ENCODE peak calls at places on chromosome 6, in six cellular contexts. One of them, this sample, is unnamed.
A peak's percentile ranks its signal among the peaks of the same experiment; 100 is the strongest.

GRCh38 chr6:155272353-155273222 is 8.8 kb downstream of the CLDN20 start:
- DNase-seq in lower lobe of right lung: no peak
- DNase-seq in heart right ventricle: no peak
- DNase-seq in CD4-positive, alpha-beta memory T cell: no peak
- DNase-seq in heart left ventricle: no peak
- DNase-seq in body of pancreas: no peak
- DNase-seq in this sample: no peak

GRCh38 chr6:64712606-64713005 is 994.4 kb downstream of the EYS start:
- DNase-seq in CD4-positive, alpha-beta memory T cell: no peak
- DNase-seq in lower lobe of right lung: no peak
- DNase-seq in heart left ventricle: no peak
- DNase-seq in body of pancreas: no peak
- DNase-seq in heart right ventricle: no peak
- DNase-seq in this sample: no peak

GRCh38 chr6:44820366-44821158 is 433.1 kb downstream of the CDC5L start:
- DNase-seq in heart left ventricle: no peak
- DNase-seq in lower lobe of right lung: no peak
- DNase-seq in CD4-positive, alpha-beta memory T cell: no peak
- DNase-seq in heart right ventricle: no peak
- DNase-seq in body of pancreas: no peak
- DNase-seq in this sample: no peak

GRCh38 chr6:117776441-117776840 is 101.2 kb downstream of the NUS1 start:
- DNase-seq in heart right ventricle: no peak
- DNase-seq in CD4-positive, alpha-beta memory T cell: no peak
- DNase-seq in heart left ventricle: no peak
- DNase-seq in body of pancreas: no peak
- DNase-seq in lower lobe of right lung: no peak
- DNase-seq in this sample: peak; percentile 16

GRCh38 chr6:107473660-107474059 is 14.3 kb upstream of the PDSS2 start:
- DNase-seq in lower lobe of right lung: no peak
- DNase-seq in CD4-positive, alpha-beta memory T cell: no peak
- DNase-seq in body of pancreas: no peak
- DNase-seq in heart right ventricle: no peak
- DNase-seq in heart left ventricle: no peak
- DNase-seq in this sample: no peak

GRCh38 chr6:152478377-152479010 is 158.7 kb downstream of the SYNE1 start:
- DNase-seq in body of pancreas: no peak
- DNase-seq in heart right ventricle: no peak
- DNase-seq in lower lobe of right lung: no peak
- DNase-seq in CD4-positive, alpha-beta memory T cell: no peak
- DNase-seq in heart left ventricle: no peak
- DNase-seq in this sample: no peak

GRCh38 chr6:69802995-69803394 is 6.2 kb upstream of the LMBRD1 start:
- DNase-seq in body of pancreas: no peak
- DNase-seq in lower lobe of right lung: no peak
- DNase-seq in CD4-positive, alpha-beta memory T cell: no peak
- DNase-seq in heart right ventricle: no peak
- DNase-seq in heart left ventricle: no peak
- DNase-seq in this sample: peak; percentile 26

GRCh38 chr6:129131282-129131681 is 248.3 kb downstream of the LAMA2 start:
- DNase-seq in heart right ventricle: peak; percentile 20
- DNase-seq in CD4-positive, alpha-beta memory T cell: no peak
- DNase-seq in body of pancreas: peak; percentile 13
- DNase-seq in lower lobe of right lung: no peak
- DNase-seq in heart left ventricle: no peak
- DNase-seq in this sample: no peak

GRCh38 chr6:16049178-16049577 is 79.7 kb upstream of the MYLIP start:
- DNase-seq in CD4-positive, alpha-beta memory T cell: no peak
- DNase-seq in heart left ventricle: no peak
- DNase-seq in body of pancreas: no peak
- DNase-seq in heart right ventricle: no peak
- DNase-seq in lower lobe of right lung: no peak
- DNase-seq in this sample: no peak

GRCh38 chr6:163175301-163175700 is 239.2 kb upstream of the QKI start:
- DNase-seq in CD4-positive, alpha-beta memory T cell: no peak
- DNase-seq in heart right ventricle: no peak
- DNase-seq in heart left ventricle: no peak
- DNase-seq in body of pancreas: no peak
- DNase-seq in lower lobe of right lung: no peak
- DNase-seq in this sample: no peak

GRCh38 chr6:20532881-20533280 is 1.4 kb upstream of the CDKAL1 start:
- DNase-seq in heart left ventricle: no peak
- DNase-seq in CD4-positive, alpha-beta memory T cell: no peak
- DNase-seq in lower lobe of right lung: no peak
- DNase-seq in body of pancreas: no peak
- DNase-seq in heart right ventricle: no peak
- DNase-seq in this sample: no peak

GRCh38 chr6:52877168-52877567 is 32.3 kb downstream of the GSTA3 start:
- DNase-seq in body of pancreas: no peak
- DNase-seq in CD4-positive, alpha-beta memory T cell: no peak
- DNase-seq in heart right ventricle: no peak
- DNase-seq in heart left ventricle: no peak
- DNase-seq in lower lobe of right lung: no peak
- DNase-seq in this sample: no peak

GRCh38 chr6:44219053-44219814 is 2.5 kb downstream of the MYMX start:
- DNase-seq in lower lobe of right lung: peak; percentile 89
- DNase-seq in heart left ventricle: peak; percentile 90
- DNase-seq in CD4-positive, alpha-beta memory T cell: no peak
- DNase-seq in body of pancreas: peak; percentile 91
- DNase-seq in heart right ventricle: peak; percentile 88
- DNase-seq in this sample: peak; percentile 96

GRCh38 chr6:50030777-50031562 is 9.2 kb upstream of the DEFB110 start:
- DNase-seq in heart right ventricle: no peak
- DNase-seq in body of pancreas: no peak
- DNase-seq in CD4-positive, alpha-beta memory T cell: no peak
- DNase-seq in heart left ventricle: no peak
- DNase-seq in lower lobe of right lung: no peak
- DNase-seq in this sample: peak; percentile 51

GRCh38 chr6:5584072-5584471 is 322.8 kb downstream of the FARS2 start:
- DNase-seq in body of pancreas: no peak
- DNase-seq in lower lobe of right lung: no peak
- DNase-seq in heart right ventricle: no peak
- DNase-seq in heart left ventricle: no peak
- DNase-seq in CD4-positive, alpha-beta memory T cell: no peak
- DNase-seq in this sample: no peak

GRCh38 chr6:145023116-145023726 is 712.1 kb downstream of the EPM2A start:
- DNase-seq in lower lobe of right lung: no peak
- DNase-seq in body of pancreas: no peak
- DNase-seq in heart left ventricle: no peak
- DNase-seq in heart right ventricle: no peak
- DNase-seq in CD4-positive, alpha-beta memory T cell: no peak
- DNase-seq in this sample: no peak

GRCh38 chr6:161273356-161273751 is 507 bp downstream of the AGPAT4 start:
- DNase-seq in body of pancreas: no peak
- DNase-seq in lower lobe of right lung: peak; percentile 58
- DNase-seq in CD4-positive, alpha-beta memory T cell: peak; percentile 75
- DNase-seq in heart left ventricle: no peak
- DNase-seq in heart right ventricle: peak; percentile 22
- DNase-seq in this sample: no peak

GRCh38 chr6:79045966-79046365 is 32.1 kb downstream of the PHIP start:
- DNase-seq in CD4-positive, alpha-beta memory T cell: no peak
- DNase-seq in lower lobe of right lung: no peak
- DNase-seq in heart left ventricle: no peak
- DNase-seq in heart right ventricle: no peak
- DNase-seq in body of pancreas: no peak
- DNase-seq in this sample: no peak
- H3K36me3 ChIP-seq in CD4-positive, alpha-beta memory T cell: peaks cover 7% of the 10 kb centered on the region
- H3K36me3 ChIP-seq in lower lobe of right lung: peaks cover 52% of the 10 kb centered on the region
- H3K36me3 ChIP-seq in heart left ventricle: peaks cover 39% of the 10 kb centered on the region
- H3K36me3 ChIP-seq in heart right ventricle: peaks cover 68% of the 10 kb centered on the region
- H3K36me3 ChIP-seq in body of pancreas: no peaks in the 10 kb centered on the region
- H3K36me3 ChIP-seq in this sample: peaks cover 1% of the 10 kb centered on the region

GRCh38 chr6:84035484-84035883 is 1.9 kb downstream of the MRAP2 start:
- DNase-seq in body of pancreas: no peak
- DNase-seq in heart left ventricle: no peak
- DNase-seq in lower lobe of right lung: no peak
- DNase-seq in CD4-positive, alpha-beta memory T cell: no peak
- DNase-seq in heart right ventricle: no peak
- DNase-seq in this sample: peak; percentile 63
- H3K36me3 ChIP-seq in body of pancreas: no peaks in the 10 kb centered on the region
- H3K36me3 ChIP-seq in heart left ventricle: no peaks in the 10 kb centered on the region
- H3K36me3 ChIP-seq in lower lobe of right lung: no peaks in the 10 kb centered on the region
- H3K36me3 ChIP-seq in CD4-positive, alpha-beta memory T cell: no peaks in the 10 kb centered on the region
- H3K36me3 ChIP-seq in heart right ventricle: no peaks in the 10 kb centered on the region
- H3K36me3 ChIP-seq in this sample: no peaks in the 10 kb centered on the region

GRCh38 chr6:122428781-122429180 is 29.3 kb downstream of the HSF2 start:
- DNase-seq in CD4-positive, alpha-beta memory T cell: no peak
- DNase-seq in body of pancreas: no peak
- DNase-seq in lower lobe of right lung: no peak
- DNase-seq in heart right ventricle: no peak
- DNase-seq in heart left ventricle: no peak
- DNase-seq in this sample: no peak
- H3K36me3 ChIP-seq in CD4-positive, alpha-beta memory T cell: peaks cover 33% of the 10 kb centered on the region
- H3K36me3 ChIP-seq in body of pancreas: peaks cover 2% of the 10 kb centered on the region
- H3K36me3 ChIP-seq in lower lobe of right lung: peaks cover 64% of the 10 kb centered on the region
- H3K36me3 ChIP-seq in heart right ventricle: peaks cover 84% of the 10 kb centered on the region
- H3K36me3 ChIP-seq in heart left ventricle: peaks cover 92% of the 10 kb centered on the region
- H3K36me3 ChIP-seq in this sample: peaks cover 3% of the 10 kb centered on the region

DNA sequence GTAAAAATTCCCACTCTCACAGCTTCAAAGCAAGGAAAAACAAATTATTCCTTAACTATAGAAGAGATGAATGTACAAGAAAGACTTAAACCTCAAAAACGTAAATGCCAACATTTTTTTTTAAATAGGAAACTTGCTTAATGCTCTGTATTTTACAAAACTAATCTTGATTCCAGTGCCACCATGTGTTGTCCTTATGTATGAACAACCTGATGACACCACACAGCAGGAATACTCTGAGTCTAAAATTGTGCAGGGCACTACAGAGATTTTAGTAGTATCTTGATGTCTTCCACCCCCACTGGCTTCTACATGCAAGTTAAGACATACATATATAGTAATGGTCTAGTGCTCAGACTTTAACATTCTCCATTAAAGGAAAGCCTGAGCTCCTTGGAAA is 46.2 kb downstream of the SRPK1 start:
- DNase-seq in heart left ventricle: no peak
- DNase-seq in body of pancreas: no peak
- DNase-seq in heart right ventricle: no peak
- DNase-seq in lower lobe of right lung: no peak
- DNase-seq in CD4-positive, alpha-beta memory T cell: no peak
- DNase-seq in this sample: no peak
- H3K36me3 ChIP-seq in heart left ventricle: peaks cover 34% of the 10 kb centered on the region
- H3K36me3 ChIP-seq in body of pancreas: peaks cover 5% of the 10 kb centered on the region
- H3K36me3 ChIP-seq in heart right ventricle: peaks cover 65% of the 10 kb centered on the region
- H3K36me3 ChIP-seq in lower lobe of right lung: peaks cover 22% of the 10 kb centered on the region
- H3K36me3 ChIP-seq in CD4-positive, alpha-beta memory T cell: peaks cover 9% of the 10 kb centered on the region
- H3K36me3 ChIP-seq in this sample: peaks cover 12% of the 10 kb centered on the region

GRCh38 chr6:23505021-23505420 is 621.0 kb upstream of the NRSN1 start:
- DNase-seq in body of pancreas: no peak
- DNase-seq in heart left ventricle: no peak
- DNase-seq in CD4-positive, alpha-beta memory T cell: no peak
- DNase-seq in heart right ventricle: no peak
- DNase-seq in lower lobe of right lung: no peak
- DNase-seq in this sample: no peak

GRCh38 chr6:23498013-23498412 is 628.0 kb upstream of the NRSN1 start:
- DNase-seq in lower lobe of right lung: no peak
- DNase-seq in heart right ventricle: no peak
- DNase-seq in body of pancreas: no peak
- DNase-seq in heart left ventricle: no peak
- DNase-seq in CD4-positive, alpha-beta memory T cell: no peak
- DNase-seq in this sample: no peak

GRCh38 chr6:23499549-23499948 is 626.5 kb upstream of the NRSN1 start:
- DNase-seq in heart left ventricle: no peak
- DNase-seq in body of pancreas: no peak
- DNase-seq in heart right ventricle: no peak
- DNase-seq in lower lobe of right lung: no peak
- DNase-seq in CD4-positive, alpha-beta memory T cell: no peak
- DNase-seq in this sample: no peak

GRCh38 chr6:23503173-23503572 is 622.8 kb upstream of the NRSN1 start:
- DNase-seq in CD4-positive, alpha-beta memory T cell: no peak
- DNase-seq in heart left ventricle: no peak
- DNase-seq in heart right ventricle: no peak
- DNase-seq in lower lobe of right lung: no peak
- DNase-seq in body of pancreas: no peak
- DNase-seq in this sample: no peak
- H3K36me3 ChIP-seq in CD4-positive, alpha-beta memory T cell: no peaks in the 10 kb centered on the region
- H3K36me3 ChIP-seq in heart left ventricle: no peaks in the 10 kb centered on the region
- H3K36me3 ChIP-seq in heart right ventricle: no peaks in the 10 kb centered on the region
- H3K36me3 ChIP-seq in lower lobe of right lung: no peaks in the 10 kb centered on the region
- H3K36me3 ChIP-seq in body of pancreas: no peaks in the 10 kb centered on the region
- H3K36me3 ChIP-seq in this sample: no peaks in the 10 kb centered on the region

GRCh38 chr6:111716325-111716724 is 110.6 kb upstream of the TRAF3IP2 start:
- DNase-seq in lower lobe of right lung: no peak
- DNase-seq in body of pancreas: no peak
- DNase-seq in heart left ventricle: no peak
- DNase-seq in heart right ventricle: no peak
- DNase-seq in CD4-positive, alpha-beta memory T cell: no peak
- DNase-seq in this sample: no peak
- H3K36me3 ChIP-seq in lower lobe of right lung: peaks cover 39% of the 10 kb centered on the region
- H3K36me3 ChIP-seq in body of pancreas: no peaks in the 10 kb centered on the region
- H3K36me3 ChIP-seq in heart left ventricle: peaks cover 50% of the 10 kb centered on the region
- H3K36me3 ChIP-seq in heart right ventricle: peaks cover 74% of the 10 kb centered on the region
- H3K36me3 ChIP-seq in CD4-positive, alpha-beta memory T cell: peaks cover 57% of the 10 kb centered on the region
- H3K36me3 ChIP-seq in this sample: peaks cover 6% of the 10 kb centered on the region

DNA sequence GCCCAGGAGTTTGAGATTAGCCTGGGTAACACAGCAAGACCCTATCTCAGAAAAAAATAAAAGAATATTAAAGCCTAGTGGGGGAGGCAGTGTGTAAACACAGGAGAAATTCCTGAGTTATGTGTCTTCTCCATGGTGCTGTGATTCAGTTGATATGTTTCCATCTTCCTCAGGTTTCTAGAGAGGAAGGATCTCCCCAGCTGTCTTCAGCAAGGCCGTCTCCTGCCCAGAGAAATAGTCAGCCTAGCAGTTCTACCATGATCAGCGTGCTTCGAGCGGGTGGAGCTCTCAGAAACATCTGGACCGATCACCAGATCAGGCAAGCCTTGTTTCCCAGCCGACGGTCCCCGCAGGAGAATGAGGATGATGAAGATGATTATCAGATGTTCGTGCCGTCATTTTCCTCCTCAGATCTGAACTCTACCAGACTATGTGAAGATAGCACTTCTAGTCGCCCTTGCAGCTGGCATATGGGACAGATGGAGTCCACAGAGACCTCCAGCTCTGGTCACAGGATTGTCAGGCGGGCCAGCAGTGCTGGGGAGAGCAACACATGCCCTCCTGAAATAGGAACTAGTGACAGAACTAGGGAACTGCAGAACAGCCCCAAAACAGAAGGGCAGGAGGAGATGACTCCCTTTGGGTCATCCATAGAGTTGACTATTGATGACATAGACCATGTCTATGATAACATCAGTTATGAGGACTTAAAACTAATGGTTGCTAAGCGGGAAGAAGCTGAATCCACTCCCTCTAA is 34.9 kb upstream of the MTHFD1L start:
- DNase-seq in heart right ventricle: no peak
- DNase-seq in lower lobe of right lung: no peak
- DNase-seq in CD4-positive, alpha-beta memory T cell: no peak
- DNase-seq in heart left ventricle: no peak
- DNase-seq in body of pancreas: no peak
- DNase-seq in this sample: no peak
- H3K36me3 ChIP-seq in heart right ventricle: peaks cover 26% of the 10 kb centered on the region
- H3K36me3 ChIP-seq in lower lobe of right lung: peaks cover 19% of the 10 kb centered on the region
- H3K36me3 ChIP-seq in CD4-positive, alpha-beta memory T cell: no peaks in the 10 kb centered on the region
- H3K36me3 ChIP-seq in heart left ventricle: peaks cover 34% of the 10 kb centered on the region
- H3K36me3 ChIP-seq in body of pancreas: no peaks in the 10 kb centered on the region
- H3K36me3 ChIP-seq in this sample: no peaks in the 10 kb centered on the region